ENCODE peak calls at places on chromosomes 4 and X, in ten cellular contexts. B, A, F, U, V, H, X, C, R and G are unnamed samples.

GRCh38 chr4:40608628-40609027 is 21.0 kb downstream of the RBM47 start:
- DNase-seq in F (peak; percentile 61), C (peak; percentile 51), B (peak; percentile 44), V (no peak), X (no peak), A (no peak), R (no peak), U (no peak), H (no peak), G (peak; percentile 96)

GRCh38 chrX:79325263-79325958 is 41.7 kb downstream of the ITM2A start:
- DNase-seq in U (no peak), V (no peak), B (no peak), H (no peak), C (no peak), R (no peak), A (peak; percentile 24), F (no peak), X (no peak), G (no peak)

GRCh38 chr4:90951037-90951436 is 823.8 kb downstream of the CCSER1 start:
- DNase-seq in R (no peak), A (no peak), V (peak; percentile 81), B (peak; percentile 61), X (no peak), F (no peak), H (peak; percentile 78), C (peak; percentile 1), U (no peak), G (no peak)

GRCh38 chr4:119615068-119615744 is 13.4 kb downstream of the PDE5A start:
- DNase-seq in V (no peak), C (no peak), H (peak; percentile 21), A (no peak), B (no peak), U (no peak), F (peak; percentile 42), X (no peak), R (no peak), G (no peak)

GRCh38 chr4:162727232-162727631 is 439.5 kb downstream of the NAF1 start:
- DNase-seq in X (no peak), F (no peak), B (no peak), R (no peak), V (peak; percentile 0), C (no peak), H (no peak), A (peak; percentile 2), U (no peak), G (no peak)

GRCh38 chrX:107454302-107454701 is 4.8 kb downstream of the FRMPD3 start:
- DNase-seq in C (peak; percentile 47), B (peak; percentile 2), R (no peak), V (peak; percentile 11), H (no peak), F (no peak), X (no peak), U (no peak), A (peak; percentile 50), G (no peak)

GRCh38 chr4:26874110-26874509 is 13.5 kb downstream of the STIM2 start:
- DNase-seq in V (no peak), B (no peak), R (no peak), U (no peak), F (no peak), H (no peak), X (no peak), C (no peak), A (no peak), G (no peak)

GRCh38 chr4:19532120-19532848 is 719.4 kb upstream of the SLIT2 start:
- DNase-seq in H (no peak), C (no peak), X (no peak), B (peak; percentile 38), R (no peak), V (no peak), F (peak; percentile 39), U (no peak), A (no peak), G (peak; percentile 37)

GRCh38 chr4:48985976-48986653 is at the start of gene CWH43:
- DNase-seq in F (no peak), B (no peak), R (no peak), H (no peak), C (no peak), X (peak; percentile 48), U (no peak), V (no peak), A (no peak), G (no peak)

GRCh38 chr4:41635441-41635840 is 97.5 kb downstream of the LIMCH1 start:
- DNase-seq in A (no peak), F (no peak), R (no peak), X (no peak), C (no peak), V (no peak), H (no peak), U (no peak), B (no peak), G (no peak)

GRCh38 chr4:160175064-160175643 is 1072.3 kb downstream of the RAPGEF2 start:
- DNase-seq in R (no peak), F (no peak), X (no peak), U (no peak), V (peak; percentile 16), B (no peak), C (no peak), A (no peak), H (no peak), G (no peak)

GRCh38 chr4:157043131-157043530 is 32.8 kb upstream of the GLRB start:
- DNase-seq in C (peak; percentile 52), V (peak; percentile 16), H (peak; percentile 20), F (peak; percentile 18), X (no peak), R (no peak), A (no peak), U (no peak), B (peak; percentile 51), G (peak; percentile 36)

GRCh38 chr4:61590881-61591280 is 390.8 kb downstream of the ADGRL3 start:
- DNase-seq in A (no peak), F (no peak), V (no peak), U (no peak), X (no peak), C (no peak), B (no peak), R (no peak), H (no peak), G (no peak)
- TF ChIP-seq CTCF in A (no peak), F (peak; percentile 10), V (no peak), U (no peak), X (peak; percentile 40), C (no peak), B (no peak), R (no peak), H (no peak), G (no peak)

DNA sequence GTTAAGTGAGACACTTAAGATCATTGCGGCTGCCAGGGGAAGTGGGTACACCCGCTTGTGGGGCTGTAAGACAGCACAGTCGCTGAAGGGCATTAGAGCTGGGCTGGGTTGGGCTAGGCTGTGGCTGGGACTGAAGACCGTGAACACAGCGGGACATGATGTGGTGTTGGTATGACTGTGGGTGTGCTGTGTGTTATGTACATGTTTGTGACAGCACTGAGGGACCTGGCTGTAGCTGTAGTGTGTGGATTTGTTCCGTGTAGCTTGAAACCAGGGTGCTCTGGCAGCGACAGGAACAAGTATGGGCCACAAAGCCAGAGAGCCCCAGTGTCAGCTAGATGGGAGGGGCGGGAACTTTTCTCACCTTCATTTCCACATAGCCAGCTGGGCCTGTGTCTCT is 82.1 kb downstream of the NHSL2 start:
- DNase-seq in F (no peak), H (no peak), U (no peak), V (no peak), B (no peak), A (peak; percentile 9), R (peak; percentile 75), X (no peak), C (no peak), G (no peak)
- H3K4me3 ChIP-seq in F (no peak overlapping the region), H (no peak overlapping the region), U (no peak overlapping the region), V (no peak overlapping the region), B (no peak overlapping the region), A (no peak overlapping the region), R (no peak overlapping the region), X (no peak overlapping the region), C (no peak overlapping the region), G (no peak overlapping the region)

GRCh38 chr4:3445111-3445820 is 3.5 kb downstream of the HGFAC start:
- DNase-seq in F (no peak), R (no peak), H (no peak), A (no peak), C (no peak), X (no peak), B (no peak), U (peak; percentile 12), V (no peak), G (no peak)

GRCh38 chr4:3445829-3446545 is 4.2 kb downstream of the HGFAC start:
- DNase-seq in U (peak; percentile 14), V (no peak), F (no peak), X (no peak), H (no peak), C (no peak), R (no peak), A (no peak), B (no peak), G (no peak)

GRCh38 chr4:3442959-3443749 is 1.4 kb downstream of the HGFAC start:
- DNase-seq in V (peak; percentile 40), B (no peak), X (peak; percentile 71), U (peak; percentile 56), C (peak; percentile 11), A (peak; percentile 70), R (no peak), H (peak; percentile 27), F (peak; percentile 19), G (peak; percentile 8)

GRCh38 chr4:3443750-3444309 is 2.1 kb downstream of the HGFAC start:
- DNase-seq in H (no peak), A (no peak), V (no peak), U (no peak), X (no peak), F (no peak), B (no peak), C (no peak), R (no peak), G (no peak)

DNA sequence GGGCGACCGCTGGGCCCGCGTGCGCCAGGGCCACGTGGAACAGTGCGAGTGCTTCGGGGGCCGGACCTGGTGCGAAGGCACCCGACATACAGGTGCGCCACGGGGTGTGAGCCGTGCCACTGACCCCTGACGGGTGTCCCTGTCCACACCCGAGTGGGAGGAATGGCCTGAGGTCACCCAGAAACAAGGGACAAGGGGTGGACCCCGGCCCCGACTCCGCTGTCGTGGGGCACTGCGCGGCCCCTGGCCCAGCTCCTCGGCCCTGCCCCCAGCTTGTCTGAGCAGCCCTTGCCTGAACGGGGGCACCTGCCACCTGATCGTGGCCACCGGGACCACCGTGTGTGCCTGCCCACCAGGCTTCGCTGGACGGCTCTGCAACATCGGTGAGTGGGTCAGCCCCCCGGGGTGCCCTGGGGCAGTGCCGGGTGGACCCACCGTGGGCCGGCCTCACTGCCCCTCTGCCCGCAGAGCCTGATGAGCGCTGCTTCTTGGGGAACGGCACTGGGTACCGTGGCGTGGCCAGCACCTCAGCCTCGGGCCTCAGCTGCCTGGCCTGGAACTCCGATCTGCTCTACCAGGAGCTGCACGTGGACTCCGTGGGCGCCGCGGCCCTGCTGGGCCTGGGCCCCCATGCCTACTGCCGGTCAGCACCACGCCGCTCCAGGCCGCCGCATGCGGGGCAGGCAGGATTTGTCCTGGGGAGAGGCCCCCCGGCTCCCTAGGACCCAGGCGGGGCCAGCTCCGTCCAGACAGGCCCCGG is 2.8 kb downstream of the HGFAC start:
- DNase-seq in B (no peak), V (no peak), F (no peak), R (no peak), U (peak; percentile 11), H (no peak), C (no peak), A (no peak), X (no peak), G (no peak)
- TF ChIP-seq CTCF in B (no peak), V (no peak), F (no peak), R (no peak), U (no peak), H (no peak), C (no peak), A (no peak), X (no peak), G (no peak)

GRCh38 chr4:85952982-85953650 is 406.7 kb downstream of the MAPK10 start:
- DNase-seq in F (no peak), H (no peak), V (no peak), R (no peak), U (no peak), B (no peak), C (no peak), A (peak; percentile 36), X (no peak), G (no peak)
- H3K4me3 ChIP-seq in F (no peak overlapping the region), H (no peak overlapping the region), V (no peak overlapping the region), R (no peak overlapping the region), U (no peak overlapping the region), B (no peak overlapping the region), C (no peak overlapping the region), A (no peak overlapping the region), X (no peak overlapping the region), G (no peak overlapping the region)